ENCODE peak calls at places on chromosomes 4 and X, in six cellular contexts. L is posterior vena cava; I is RPMI7951; A is activated naive CD8-positive, alpha-beta T cell treated with anti-CD3 and anti-CD28 coated beads, Interleukin-2, amount 50 U/mL, for 24 hours; N is WERI-Rb-1; G is mucosa of gallbladder. H is an unnamed sample.

GRCh38 chr4:70133473-70133872 is 20.6 kb upstream of the PRR27 start:
- DNase-seq in L (no peak), I (no peak), A (no peak), N (no peak), G (no peak), H (no peak)

GRCh38 chr4:105461221-105462041 is 12.4 kb downstream of the PPA2 start:
- DNase-seq in L (no peak), I (peak; percentile 91), A (no peak), N (no peak), G (no peak), H (no peak)

GRCh38 chr4:3075652-3075981 is 1.1 kb downstream of the HTT start:
- DNase-seq in L (no peak), I (no peak), A (no peak), N (no peak), G (no peak), H (no peak)

GRCh38 chr4:71570492-71570891 is 213.4 kb downstream of the GC start:
- DNase-seq in L (no peak), I (no peak), A (no peak), N (no peak), G (no peak), H (no peak)

GRCh38 chr4:70113656-70114055 is 40.4 kb upstream of the PRR27 start:
- DNase-seq in L (no peak), I (no peak), A (no peak), N (no peak), G (no peak), H (no peak)

GRCh38 chr4:174318829-174319764 is 35.4 kb downstream of the CEP44 start:
- DNase-seq in L (no peak), I (peak; percentile 22), A (no peak), N (no peak), G (no peak), H (no peak)

GRCh38 chr4:52915730-52916129 is 53.6 kb downstream of the RASL11B start:
- DNase-seq in L (no peak), I (peak; percentile 3), A (no peak), N (peak; percentile 14), G (no peak), H (no peak)

GRCh38 chr4:127012549-127012948 is 620.2 kb upstream of the INTU start:
- DNase-seq in L (no peak), I (peak; percentile 86), A (no peak), N (no peak), G (no peak), H (no peak)

GRCh38 chr4:77819409-77819835 is 254 bp upstream of the CNOT6L start:
- DNase-seq in L (no peak), I (no peak), A (no peak), N (peak; percentile 25), G (peak; percentile 18), H (peak; percentile 42)

GRCh38 chr4:96504386-96504785 is 664.5 kb downstream of the PDHA2 start:
- DNase-seq in L (no peak), I (no peak), A (no peak), N (no peak), G (no peak), H (no peak)

GRCh38 chrX:103792916-103793540 is 16.4 kb downstream of the PLP1 start:
- DNase-seq in L (no peak), I (peak; percentile 65), A (no peak), N (no peak), G (no peak), H (no peak)

GRCh38 chr4:109818268-109818667 is 2.7 kb downstream of the GAR1 start:
- DNase-seq in L (no peak), I (no peak), A (no peak), N (no peak), G (no peak), H (no peak)

GRCh38 chr4:47722176-47722575 is 115.7 kb downstream of the CORIN start:
- DNase-seq in L (no peak), I (no peak), A (no peak), N (no peak), G (no peak), H (no peak)

GRCh38 chrX:13470680-13470967 is 98.8 kb upstream of the EGFL6 start:
- DNase-seq in L (no peak), I (no peak), A (no peak), N (no peak), G (no peak), H (no peak)

GRCh38 chr4:106421441-106422296 is 53.1 kb upstream of the GIMD1 start:
- DNase-seq in L (no peak), I (no peak), A (no peak), N (no peak), G (no peak), H (no peak)

GRCh38 chr4:185211035-185211434 is 1.6 kb downstream of the SNX25 start:
- DNase-seq in L (no peak), I (no peak), A (no peak), N (no peak), G (no peak), H (no peak)

GRCh38 chr4:2891294-2891693 is 47.6 kb downstream of the ADD1 start:
- DNase-seq in L (no peak), I (peak; percentile 9), A (no peak), N (no peak), G (no peak), H (no peak)

GRCh38 chr4:22473268-22473667 is 42.6 kb downstream of the ADGRA3 start:
- DNase-seq in L (no peak), I (peak; percentile 62), A (no peak), N (no peak), G (no peak), H (no peak)

GRCh38 chr4:155667538-155668511 is 1.2 kb downstream of the GUCY1A1 start:
- DNase-seq in L (peak; percentile 85), I (peak; percentile 23), A (peak; percentile 13), N (peak; percentile 53), G (peak; percentile 42), H (peak; percentile 28)

GRCh38 chr4:138938371-138938699 is 77.2 kb upstream of the NOCT start:
- DNase-seq in L (no peak), I (peak; percentile 41), A (no peak), N (no peak), G (no peak), H (no peak)

GRCh38 chrX:147848009-147848408 is 63.7 kb upstream of the FMR1 start:
- DNase-seq in L (no peak), I (no peak), A (no peak), N (no peak), G (no peak), H (no peak)

GRCh38 chr4:39732728-39733127 is 34.8 kb downstream of the UBE2K start:
- DNase-seq in L (no peak), I (peak; percentile 80), A (no peak), N (no peak), G (no peak), H (no peak)

GRCh38 chrX:20309796-20310195 is 43.1 kb upstream of the RPS6KA3 start:
- DNase-seq in L (no peak), I (peak; percentile 43), A (no peak), N (no peak), G (no peak), H (no peak)

GRCh38 chr4:39514888-39515401 is 12.3 kb downstream of the UGDH start:
- DNase-seq in L (no peak), I (no peak), A (no peak), N (no peak), G (peak; percentile 56), H (no peak)

GRCh38 chr4:174516794-174517193 is 5.5 kb downstream of the HPGD start:
- DNase-seq in L (no peak), I (no peak), A (no peak), N (no peak), G (no peak), H (no peak)